ENCODE peak calls at places on chromosomes 5 and 9, in ten cellular contexts. L is stimulated activated CD4-positive, alpha-beta T cell treated with anti-CD3 and anti-CD28 coated beads, Interleukin-2, amount 100 ng/mL, for 48 hours; B is pons; S is NCI-H1105 treated with DMSO at 0.1 percent for 48 hours; U is activated B cell treated with CpG ODN at 0.5 μM for 24 hours; M is globus pallidus; F is heart left ventricle; R is AG20443; Q is fibroblast of lung; A is AML-193. G is an unnamed sample.

GRCh38 chr9:95880011-95880690 is 4.7 kb downstream of the ERCC6L2 start:
- DNase-seq in U (no peak), S (no peak), A (no peak), Q (peak; percentile 95), L (no peak), B (no peak), M (no peak), F (no peak), R (no peak), G (no peak)

GRCh38 chr9:107999011-107999410 is 509.4 kb upstream of the KLF4 start:
- DNase-seq in A (no peak), L (no peak), R (no peak), F (no peak), U (no peak), Q (no peak), M (no peak), B (no peak), S (peak; percentile 1), G (no peak)

GRCh38 chr9:86355814-86356213 is 1.6 kb upstream of the TUT7 start:
- DNase-seq in B (no peak), A (no peak), F (no peak), M (no peak), S (no peak), Q (no peak), U (no peak), R (no peak), L (no peak), G (no peak)

GRCh38 chr5:135739383-135739961 is 95.0 kb upstream of the SLC25A48 start:
- DNase-seq in S (no peak), Q (peak; percentile 41), L (no peak), U (no peak), B (no peak), A (no peak), M (no peak), F (no peak), R (no peak), G (no peak)

GRCh38 chr5:96655506-96655905 is 6.7 kb upstream of the CAST start:
- DNase-seq in A (no peak), Q (peak; percentile 68), L (no peak), R (no peak), S (no peak), B (no peak), M (no peak), F (no peak), U (no peak), G (no peak)

GRCh38 chr9:122005597-122005996 is 87.5 kb downstream of the TTLL11 start:
- DNase-seq in Q (peak; percentile 31), S (no peak), L (no peak), U (no peak), R (peak; percentile 64), M (no peak), A (no peak), F (no peak), B (no peak), G (no peak)

GRCh38 chr9:4126184-4126865 is 173.5 kb downstream of the GLIS3 start:
- DNase-seq in M (no peak), U (no peak), A (no peak), R (peak; percentile 69), L (no peak), Q (peak; percentile 63), F (no peak), B (no peak), S (no peak), G (no peak)

GRCh38 chr9:19375536-19375935 is 4.5 kb downstream of the RPS6 start:
- DNase-seq in Q (no peak), S (no peak), B (no peak), R (peak; percentile 13), U (no peak), F (no peak), M (no peak), A (no peak), L (no peak), G (no peak)

GRCh38 chr9:107486674-107487520 is 2.7 kb downstream of the KLF4 start:
- DNase-seq in S (no peak), R (peak; percentile 14), A (no peak), B (no peak), Q (peak; percentile 27), F (no peak), U (no peak), M (no peak), L (no peak), G (no peak)

GRCh38 chr5:178989311-178989710 is 5.8 kb downstream of the GRM6 start:
- DNase-seq in Q (no peak), S (no peak), B (no peak), U (no peak), M (no peak), L (no peak), F (no peak), A (no peak), R (no peak), G (no peak)

GRCh38 chr5:81315336-81315735 is 13.9 kb downstream of the ZCCHC9 start:
- DNase-seq in F (no peak), M (no peak), U (no peak), S (no peak), A (no peak), Q (peak; percentile 42), B (no peak), L (no peak), R (peak; percentile 36), G (no peak)

GRCh38 chr5:179986328-179986727 is 78.6 kb upstream of the TBC1D9B start:
- DNase-seq in L (no peak), R (no peak), M (peak; percentile 57), F (no peak), U (no peak), B (peak; percentile 75), A (peak; percentile 20), Q (peak; percentile 17), S (no peak), G (no peak)

GRCh38 chr5:172173771-172174170 is 14.3 kb downstream of the STK10 start:
- DNase-seq in U (no peak), F (peak; percentile 54), M (no peak), B (no peak), R (peak; percentile 46), Q (peak; percentile 68), L (peak; percentile 72), A (no peak), S (no peak), G (no peak)

GRCh38 chr5:98309785-98310566 is 463.5 kb upstream of the RGMB start:
- DNase-seq in F (no peak), Q (peak; percentile 90), A (peak; percentile 9), R (peak; percentile 92), L (no peak), M (peak; percentile 47), U (no peak), S (no peak), B (peak; percentile 56), G (no peak)

GRCh38 chr9:32427111-32427873 is 42.8 kb downstream of the ACO1 start:
- DNase-seq in R (no peak), F (no peak), B (peak; percentile 33), S (no peak), Q (peak; percentile 56), M (no peak), A (no peak), U (no peak), L (no peak), G (no peak)

GRCh38 chr9:80062581-80062980 is 490.8 kb downstream of the TLE4 start:
- DNase-seq in S (no peak), F (no peak), B (no peak), L (no peak), M (no peak), U (no peak), Q (no peak), R (no peak), A (no peak), G (no peak)

GRCh38 chr5:113231653-113232000 is 203.2 kb downstream of the TSSK1B start:
- DNase-seq in B (no peak), R (no peak), S (no peak), A (no peak), Q (no peak), L (no peak), M (no peak), F (no peak), U (no peak), G (no peak)

GRCh38 chr5:59182722-59183121 is 599.8 kb downstream of the RAB3C start:
- DNase-seq in B (peak; percentile 22), F (no peak), A (no peak), R (no peak), S (no peak), U (no peak), Q (no peak), M (no peak), L (no peak), G (no peak)

GRCh38 chr5:82918311-82919031 is 158.7 kb downstream of the TMEM167A start:
- DNase-seq in M (no peak), U (no peak), S (no peak), F (no peak), A (no peak), B (no peak), L (no peak), R (no peak), Q (no peak), G (no peak)

GRCh38 chr9:123423036-123423640 is 67.1 kb downstream of the CRB2 start:
- DNase-seq in F (no peak), M (no peak), A (no peak), S (no peak), Q (no peak), L (no peak), B (no peak), U (no peak), R (no peak), G (no peak)

GRCh38 chr9:128946945-128947422 is 419 bp downstream of the DOLK start:
- DNase-seq in R (peak; percentile 65), F (peak; percentile 47), B (no peak), Q (peak; percentile 26), M (peak; percentile 23), U (no peak), L (no peak), S (peak; percentile 25), A (no peak), G (peak; percentile 28)

GRCh38 chr9:93248373-93248772 is 64.4 kb downstream of the WNK2 start:
- DNase-seq in U (no peak), B (no peak), F (no peak), Q (no peak), M (no peak), R (no peak), A (no peak), S (no peak), L (no peak), G (no peak)

GRCh38 chr9:137757613-137758029 is 120.0 kb upstream of the CACNA1B start:
- DNase-seq in S (no peak), B (no peak), F (no peak), R (peak; percentile 60), Q (peak; percentile 77), L (no peak), A (no peak), M (no peak), U (peak; percentile 46), G (no peak)

GRCh38 chr5:122403965-122404364 is 91.9 kb downstream of the SNCAIP start:
- DNase-seq in R (no peak), Q (peak; percentile 36), F (no peak), M (no peak), B (no peak), A (no peak), U (no peak), S (no peak), L (no peak), G (no peak)

GRCh38 chr5:98975223-98975622 is 46.4 kb upstream of the CHD1 start:
- DNase-seq in U (no peak), F (no peak), B (no peak), Q (no peak), L (no peak), M (no peak), R (no peak), A (no peak), S (no peak), G (no peak)

GRCh38 chr5:127070243-127070642 is 3.1 kb downstream of the C5orf63 start:
- DNase-seq in B (no peak), U (no peak), R (no peak), M (no peak), A (no peak), F (no peak), S (no peak), Q (no peak), L (no peak), G (no peak)

GRCh38 chr5:142960309-142960696 is 190.1 kb downstream of the ARHGAP26 start:
- DNase-seq in M (no peak), L (no peak), R (peak; percentile 58), Q (peak; percentile 53), U (no peak), B (no peak), S (no peak), F (no peak), A (no peak), G (no peak)

GRCh38 chr5:55852503-55852902 is 1.3 kb downstream of the IL31RA start:
- DNase-seq in F (no peak), L (no peak), M (no peak), A (no peak), R (no peak), U (no peak), B (no peak), Q (peak; percentile 55), S (no peak), G (no peak)

G was measured in upper lobe of left lung.